ENCODE peak calls at places on chromosomes 16 and 17, in nine cellular contexts. Z, T, K, G, Q, B, L, O and S are unnamed samples.

GRCh38 chr17:1123397-1124237 is 56.2 kb downstream of the ABR start:
- DNase-seq in Z (no peak), T (no peak), K (no peak), G (no peak), Q (no peak), B (no peak), L (no peak), O (no peak), S (no peak)

GRCh38 chr16:629289-630023 is 1.3 kb upstream of the WFIKKN1 start:
- DNase-seq in Z (no peak), T (no peak), K (no peak), G (no peak), Q (no peak), B (peak), L (no peak), O (no peak), S (no peak)

GRCh38 chr16:4914528-4915225 is 22.3 kb downstream of the PPL start:
- DNase-seq in Z (no peak), T (no peak), K (no peak), G (no peak), Q (no peak), B (no peak), L (no peak), O (no peak), S (no peak)

GRCh38 chr17:81715107-81715871 is 3.2 kb downstream of the SLC25A10 start:
- DNase-seq in Z (no peak), T (no peak), K (no peak), G (no peak), Q (no peak), B (no peak), L (no peak), O (no peak), S (no peak)

GRCh38 chr16:87459027-87459426 is 33.8 kb downstream of the ZCCHC14 start:
- DNase-seq in Z (no peak), T (no peak), K (no peak), G (no peak), Q (no peak), B (no peak), L (no peak), O (no peak), S (no peak)

GRCh38 chr17:14712471-14713075 is 411.7 kb downstream of the HS3ST3B1 start:
- DNase-seq in Z (no peak), T (no peak), K (no peak), G (no peak), Q (no peak), B (no peak), L (no peak), O (peak), S (no peak)

GRCh38 chr16:81515281-81515680 is 70.7 kb downstream of the CMIP start:
- DNase-seq in Z (no peak), T (no peak), K (no peak), G (no peak), Q (no peak), B (no peak), L (no peak), O (no peak), S (no peak)

GRCh38 chr16:25411376-25412081 is 153.9 kb upstream of the ZKSCAN2 start:
- DNase-seq in Z (no peak), T (no peak), K (no peak), G (no peak), Q (no peak), B (no peak), L (no peak), O (no peak), S (no peak)

GRCh38 chr17:7862692-7863437 is 5.1 kb downstream of the CYB5D1 start:
- DNase-seq in Z (peak), T (peak), K (peak), G (no peak), Q (no peak), B (peak), L (peak), O (no peak), S (peak)

GRCh38 chr17:80694992-80695912 is 150.6 kb downstream of the RPTOR start:
- DNase-seq in Z (no peak), T (no peak), K (no peak), G (no peak), Q (no peak), B (no peak), L (peak), O (no peak), S (no peak)

GRCh38 chr16:53530741-53531140 is 27.7 kb upstream of the AKTIP start:
- DNase-seq in Z (no peak), T (no peak), K (no peak), G (no peak), Q (no peak), B (no peak), L (no peak), O (no peak), S (no peak)

GRCh38 chr17:46853896-46854444 is 2.6 kb downstream of the WNT9B start:
- DNase-seq in Z (no peak), T (no peak), K (no peak), G (no peak), Q (no peak), B (peak), L (no peak), O (peak), S (no peak)

GRCh38 chr17:63647936-63648335 is 25.7 kb downstream of the MAP3K3 start:
- DNase-seq in Z (no peak), T (no peak), K (peak), G (no peak), Q (no peak), B (peak), L (no peak), O (no peak), S (no peak)

GRCh38 chr16:64362193-64362592 is 759.7 kb downstream of the CDH11 start:
- DNase-seq in Z (no peak), T (no peak), K (peak), G (no peak), Q (no peak), B (no peak), L (no peak), O (peak), S (no peak)

GRCh38 chr17:41464682-41465081 is 2.5 kb downstream of the KRT32 start:
- DNase-seq in Z (peak), T (peak), K (peak), G (peak), Q (no peak), B (no peak), L (peak), O (peak), S (no peak)

GRCh38 chr17:16477255-16477654 is 14.7 kb downstream of the LRRC75A start:
- DNase-seq in Z (peak), T (peak), K (peak), G (peak), Q (no peak), B (peak), L (no peak), O (peak), S (no peak)

GRCh38 chr17:48612854-48613691 is 2.0 kb downstream of the HOXB8 start:
- DNase-seq in Z (no peak), T (peak), K (peak), G (no peak), Q (peak), B (peak), L (no peak), O (no peak), S (peak)
- TF ChIP-seq CTCF in Z (no peak), T (no peak), K (peak), G (peak), Q (no peak), B (peak), L (no peak), O (no peak), S (peak)

DNA sequence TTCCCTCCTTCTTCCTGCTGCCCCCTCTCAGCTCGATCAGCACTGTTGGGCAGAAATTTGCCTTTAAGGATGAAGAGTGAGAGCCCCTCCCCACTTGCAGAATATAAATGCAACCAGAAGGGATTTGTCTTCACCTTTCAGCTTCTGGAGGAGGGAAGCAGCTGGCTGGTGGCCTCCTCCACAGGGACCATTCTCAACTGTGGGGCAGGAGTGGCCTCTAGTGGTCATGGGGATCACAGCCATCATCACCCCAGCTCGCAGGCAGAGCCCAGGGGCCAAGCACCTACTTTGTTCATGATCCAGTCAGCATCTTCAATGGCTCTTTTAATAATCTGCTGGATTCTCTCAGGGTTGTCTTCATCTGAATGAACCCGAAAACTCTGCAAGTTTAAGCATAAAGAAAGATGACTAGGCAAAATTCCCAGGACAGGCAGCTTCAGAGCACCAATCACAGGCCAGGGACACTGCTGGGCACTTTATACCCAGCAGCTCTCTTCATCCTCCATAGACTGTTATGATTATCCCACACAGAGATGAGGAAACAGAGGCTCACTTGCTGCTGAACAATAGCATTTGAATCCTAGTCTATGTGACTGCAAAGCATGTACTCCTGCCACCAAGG is 13.1 kb downstream of the LYRM9 start:
- DNase-seq in Z (peak), T (peak), K (peak), G (peak), Q (peak), B (peak), L (peak), O (peak), S (peak)
- TF ChIP-seq CTCF in Z (peak), T (peak), K (peak), G (peak), Q (peak), B (peak), L (peak), O (peak), S (peak)

GRCh38 chr17:76123749-76124581 is 17.1 kb downstream of the FOXJ1 start:
- DNase-seq in Z (no peak), T (no peak), K (no peak), G (no peak), Q (no peak), B (no peak), L (no peak), O (no peak), S (no peak)

GRCh38 chr17:76123127-76123499 is 17.9 kb downstream of the FOXJ1 start:
- DNase-seq in Z (no peak), T (no peak), K (no peak), G (no peak), Q (no peak), B (no peak), L (no peak), O (no peak), S (no peak)

GRCh38 chr17:76125391-76125675 is 15.7 kb downstream of the FOXJ1 start:
- DNase-seq in Z (no peak), T (no peak), K (no peak), G (no peak), Q (no peak), B (no peak), L (no peak), O (no peak), S (no peak)

GRCh38 chr17:76125922-76126321 is 15.1 kb downstream of the FOXJ1 start:
- DNase-seq in Z (no peak), T (no peak), K (no peak), G (no peak), Q (no peak), B (no peak), L (no peak), O (no peak), S (no peak)

GRCh38 chr17:76124582-76125390 is 16.3 kb downstream of the FOXJ1 start:
- DNase-seq in Z (no peak), T (peak), K (no peak), G (no peak), Q (no peak), B (peak), L (no peak), O (no peak), S (no peak)
- TF ChIP-seq CTCF in Z (no peak), T (no peak), K (peak), G (no peak), Q (no peak), B (peak), L (no peak), O (no peak), S (peak)

GRCh38 chr16:1781758-1782407 is 488 bp downstream of the SPSB3 start:
- DNase-seq in Z (no peak), T (peak), K (no peak), G (no peak), Q (no peak), B (no peak), L (peak), O (no peak), S (peak)
- TF ChIP-seq CTCF in Z (no peak), T (no peak), K (no peak), G (no peak), Q (no peak), B (peak), L (no peak), O (peak), S (no peak)